ENCODE peak calls at places on chromosomes 2 and 18, in ten cellular contexts. V is stimulated activated CD4-positive, alpha-beta T cell treated with anti-CD3 and anti-CD28 coated beads, Interleukin-1b, Interleukin-23, amount 100 ng/mL, for 24 hours; J is neural progenitor cell; S is HS-5; F is epithelial cell of esophagus; M is kidney tubule cell; Y is fibroblast of gingiva; P is iris pigment epithelial cell; G is KBM-7; W is CD4-positive, alpha-beta T cell. X is an unnamed sample.

GRCh38 chr2:27715318-27716165 is 51.9 kb downstream of the SLC4A1AP start:
- DNase-seq in V (no peak), P (no peak), F (peak; percentile 36), Y (peak; percentile 62), M (peak; percentile 86), G (peak; percentile 38), S (no peak), W (no peak), J (peak; percentile 54), X (peak; percentile 26)

GRCh38 chr2:188292446-188293239 is 969 bp downstream of the GULP1 start:
- DNase-seq in S (peak; percentile 66), W (no peak), P (peak; percentile 72), G (peak; percentile 28), M (peak; percentile 90), J (peak; percentile 91), Y (peak; percentile 96), V (no peak), F (peak; percentile 73), X (no peak)

GRCh38 chr2:102264952-102265351 is 46.4 kb upstream of the IL1RL1 start:
- DNase-seq in P (no peak), S (no peak), G (no peak), W (no peak), V (no peak), Y (no peak), M (no peak), F (no peak), J (no peak), X (no peak)

GRCh38 chr2:98850074-98850473 is 86.0 kb downstream of the CRACDL start:
- DNase-seq in F (no peak), P (no peak), J (no peak), G (no peak), V (no peak), M (no peak), S (no peak), Y (no peak), W (no peak), X (no peak)

GRCh38 chr2:234555616-234556249 is 58.9 kb upstream of the ARL4C start:
- DNase-seq in V (no peak), Y (no peak), P (peak; percentile 50), W (no peak), F (no peak), M (no peak), G (no peak), J (no peak), S (no peak), X (no peak)

GRCh38 chr18:45014047-45014501 is 333.4 kb downstream of the SETBP1 start:
- DNase-seq in J (peak; percentile 32), V (no peak), Y (peak; percentile 85), M (peak; percentile 92), G (no peak), S (peak; percentile 15), F (peak; percentile 84), W (no peak), P (peak; percentile 83), X (no peak)

GRCh38 chr2:190765386-190766173 is 115.0 kb upstream of the GLS start:
- DNase-seq in F (peak; percentile 98), P (peak; percentile 89), S (peak; percentile 76), Y (peak; percentile 23), J (no peak), G (no peak), W (no peak), M (peak; percentile 95), V (no peak), X (no peak)

GRCh38 chr2:224584111-224584764 is 925 bp downstream of the CUL3 start:
- DNase-seq in F (peak; percentile 45), J (peak; percentile 68), S (no peak), M (peak; percentile 40), W (peak; percentile 15), P (peak; percentile 56), Y (peak; percentile 21), V (no peak), G (peak; percentile 51), X (peak; percentile 16)

GRCh38 chr2:175904035-175904434 is 98.0 kb downstream of the LNPK start:
- DNase-seq in S (no peak), W (no peak), Y (no peak), J (no peak), G (no peak), P (no peak), F (no peak), M (no peak), V (no peak), X (no peak)

GRCh38 chr2:230124792-230125452 is 56.2 kb upstream of the SLC16A14 start:
- DNase-seq in Y (no peak), F (no peak), M (no peak), W (no peak), G (peak; percentile 84), J (no peak), P (no peak), S (no peak), V (no peak), X (peak; percentile 8)

GRCh38 chr18:31973929-31974546 is 31.1 kb upstream of the TRAPPC8 start:
- DNase-seq in V (no peak), S (no peak), J (no peak), G (no peak), F (no peak), P (no peak), M (no peak), Y (no peak), W (no peak), X (no peak)

X was measured in T-cell.